ENCODE peak calls at places on chromosome 19, in six cellular contexts. S is activated CD8-positive, alpha-beta T cell treated with anti-CD3 and anti-CD28 coated beads for 36 hours; H is right lobe of liver; Y is astrocyte of the cerebellum; W is fibroblast of lung; V is upper lobe of left lung. Q is an unnamed sample.

GRCh38 chr19:6588508-6589345 is 2.2 kb downstream of the CD70 start:
- DNase-seq in S (peak), H (no peak), Y (no peak), W (no peak), V (no peak), Q (no peak)

GRCh38 chr19:38470788-38471480 is 37.4 kb downstream of the RYR1 start:
- DNase-seq in S (no peak), H (no peak), Y (no peak), W (no peak), V (no peak), Q (no peak)

GRCh38 chr19:41997121-41997850 is 3.3 kb upstream of the ATP1A3 start:
- DNase-seq in S (peak), H (peak), Y (peak), W (peak), V (peak), Q (peak)

GRCh38 chr19:289651-290538 is 1.3 kb downstream of the PLPP2 start:
- DNase-seq in S (peak), H (peak), Y (peak), W (peak), V (no peak), Q (no peak)

GRCh38 chr19:34336781-34337271 is 28.2 kb upstream of the GPI start:
- DNase-seq in S (peak), H (no peak), Y (no peak), W (no peak), V (no peak), Q (no peak)

GRCh38 chr19:10719466-10719961 is 1.6 kb downstream of the DNM2 start:
- DNase-seq in S (no peak), H (no peak), Y (no peak), W (no peak), V (no peak), Q (no peak)

GRCh38 chr19:48625891-48626327 is 6.6 kb downstream of the SPHK2 start:
- DNase-seq in S (no peak), H (peak), Y (no peak), W (no peak), V (peak), Q (no peak)

GRCh38 chr19:38837656-38838121 is 6.1 kb upstream of the ECH1 start:
- DNase-seq in S (no peak), H (peak), Y (no peak), W (peak), V (no peak), Q (no peak)

GRCh38 chr19:18160792-18161690 is 8.1 kb downstream of the PIK3R2 start:
- DNase-seq in S (peak), H (peak), Y (no peak), W (peak), V (peak), Q (peak)

GRCh38 chr19:18831524-18832330 is at the start of gene UPF1:
- DNase-seq in S (peak), H (peak), Y (peak), W (peak), V (peak), Q (peak)

GRCh38 chr19:33905937-33906577 is 109.4 kb downstream of the KCTD15 start:
- DNase-seq in S (peak), H (peak), Y (no peak), W (peak), V (peak), Q (peak)

GRCh38 chr19:39126312-39126561 is 651 bp downstream of the PAK4 start:
- DNase-seq in S (no peak), H (no peak), Y (no peak), W (no peak), V (no peak), Q (no peak)

GRCh38 chr19:41933693-41934426 is 5.6 kb upstream of the ERFL start:
- DNase-seq in S (no peak), H (no peak), Y (no peak), W (no peak), V (no peak), Q (no peak)

GRCh38 chr19:40147693-40148347 is 43.4 kb upstream of the MAP3K10 start:
- DNase-seq in S (peak), H (no peak), Y (peak), W (peak), V (no peak), Q (no peak)

GRCh38 chr19:8393871-8394250 is 3.7 kb downstream of the RAB11B start:
- DNase-seq in S (no peak), H (no peak), Y (no peak), W (no peak), V (peak), Q (no peak)

GRCh38 chr19:7748756-7749155 is 1.4 kb upstream of the CD209 start:
- DNase-seq in S (peak), H (no peak), Y (no peak), W (no peak), V (no peak), Q (no peak)

GRCh38 chr19:36638862-36639510 is 27.7 kb downstream of the ZNF461 start:
- DNase-seq in S (no peak), H (no peak), Y (no peak), W (peak), V (no peak), Q (no peak)

GRCh38 chr19:34241513-34242337 is 12.6 kb upstream of the GARRE1 start:
- DNase-seq in S (peak), H (no peak), Y (no peak), W (no peak), V (peak), Q (peak)

GRCh38 chr19:15443838-15444237 is 5.9 kb downstream of the WIZ start:
- DNase-seq in S (no peak), H (peak), Y (no peak), W (no peak), V (no peak), Q (no peak)

GRCh38 chr19:3360494-3361383 is 5.6 kb upstream of the NFIC start:
- DNase-seq in S (peak), H (peak), Y (no peak), W (peak), V (peak), Q (peak)
- TF ChIP-seq CTCF in S (no peak), H (peak), Y (no peak), W (peak), V (peak), Q (no peak)

GRCh38 chr19:45200614-45201013 is 22.0 kb downstream of the BLOC1S3 start:
- DNase-seq in S (peak), H (no peak), Y (peak), W (peak), V (no peak), Q (no peak)
- TF ChIP-seq CTCF in S (no peak), H (no peak), Y (peak), W (peak), V (peak), Q (no peak)

DNA sequence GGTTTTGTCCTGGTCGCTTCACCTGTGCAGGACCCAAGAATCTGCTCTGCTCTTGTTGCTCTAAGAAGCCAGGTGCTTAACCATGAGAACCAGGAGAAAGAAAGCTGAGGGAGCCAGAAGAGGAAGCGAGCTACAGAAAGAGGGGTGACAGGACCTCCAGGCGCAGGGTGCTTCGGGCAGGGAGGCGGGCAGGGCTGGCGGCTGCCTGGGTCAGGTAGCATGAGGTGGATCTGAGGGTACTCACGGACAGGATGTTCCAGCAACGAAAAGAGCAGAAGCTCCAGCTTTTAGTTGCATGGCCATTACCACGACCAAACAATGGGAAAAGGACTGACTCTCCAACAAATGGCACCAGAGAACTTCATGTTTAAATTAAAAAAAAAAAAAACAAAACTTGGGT is 59.9 kb downstream of the ZNF724 start:
- DNase-seq in S (no peak), H (no peak), Y (no peak), W (no peak), V (peak), Q (no peak)
- TF ChIP-seq CTCF in S (no peak), H (no peak), Y (no peak), W (no peak), V (no peak), Q (no peak)

DNA sequence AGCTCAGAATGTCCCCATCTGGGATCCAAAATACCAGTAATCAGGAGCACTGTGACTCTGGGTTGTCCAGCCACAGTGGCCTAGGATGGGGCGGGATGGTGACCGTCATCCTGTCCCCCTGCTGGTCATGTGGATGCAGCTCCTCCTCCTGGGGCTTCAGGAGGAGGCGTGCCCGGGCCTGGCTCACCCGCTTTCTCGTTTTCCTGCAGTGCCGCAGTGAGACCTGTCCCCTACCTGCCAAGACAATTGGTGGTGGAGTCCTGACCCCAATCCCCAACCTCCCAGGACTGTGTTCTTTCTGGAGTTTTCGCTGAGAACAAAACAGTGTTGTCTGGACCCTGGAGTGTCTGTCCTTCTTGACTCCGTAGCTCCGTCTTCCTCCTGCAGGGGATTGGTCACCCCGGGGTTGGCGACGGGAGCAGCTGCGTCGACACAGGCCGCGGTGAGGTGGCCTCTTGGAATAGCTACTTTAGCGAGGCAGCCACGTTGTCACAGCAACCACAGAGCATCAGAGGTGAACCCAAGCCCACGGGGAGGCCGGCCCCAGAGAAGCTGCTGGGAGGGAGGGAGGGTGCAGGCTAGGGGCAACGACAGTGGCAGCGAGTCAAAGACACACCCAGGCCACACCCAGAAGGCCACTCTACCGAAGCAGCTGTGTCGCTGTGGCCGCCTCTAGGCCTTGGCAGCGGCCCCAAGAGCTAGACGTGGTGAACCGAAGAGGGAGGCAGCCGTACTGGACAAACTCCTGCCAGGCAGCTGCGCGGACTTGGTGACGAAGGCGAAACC is 10.1 kb upstream of the EMC10 start:
- DNase-seq in S (no peak), H (no peak), Y (no peak), W (peak), V (peak), Q (peak)
- TF ChIP-seq CTCF in S (no peak), H (no peak), Y (peak), W (no peak), V (no peak), Q (peak)

Q was measured in glutamatergic neuron.